ENCODE peak calls at places on chromosomes 7 and 10, in four cellular contexts. One of them, this sample, is unnamed.

GRCh38 chr10:14508725-14509124 is 178.0 kb upstream of the FRMD4A start:
- DNase-seq in hepatocyte: no peak
- DNase-seq in colonic mucosa: no peak
- DNase-seq in AG04450: no peak
- DNase-seq in this sample: no peak

GRCh38 chr7:159280008-159280407 is 135.3 kb upstream of the VIPR2 start:
- DNase-seq in colonic mucosa: no peak
- DNase-seq in hepatocyte: no peak
- DNase-seq in AG04450: no peak
- DNase-seq in this sample: no peak

GRCh38 chr10:113381906-113382562 is 170.8 kb upstream of the HABP2 start:
- DNase-seq in hepatocyte: no peak
- DNase-seq in AG04450: no peak
- DNase-seq in colonic mucosa: no peak
- DNase-seq in this sample: no peak

GRCh38 chr10:84140036-84140379 is 699 bp downstream of the GHITM start:
- DNase-seq in AG04450: no peak
- DNase-seq in colonic mucosa: no peak
- DNase-seq in hepatocyte: peak
- DNase-seq in this sample: no peak

GRCh38 chr7:159119851-159120539 is 24.7 kb downstream of the VIPR2 start:
- DNase-seq in AG04450: no peak
- DNase-seq in hepatocyte: no peak
- DNase-seq in colonic mucosa: no peak
- DNase-seq in this sample: no peak

GRCh38 chr7:106128846-106129245 is 16.7 kb upstream of the SYPL1 start:
- DNase-seq in AG04450: no peak
- DNase-seq in colonic mucosa: no peak
- DNase-seq in hepatocyte: no peak
- DNase-seq in this sample: no peak

GRCh38 chr10:58756126-58756525 is 243.5 kb downstream of the BICC1 start:
- DNase-seq in colonic mucosa: no peak
- DNase-seq in hepatocyte: no peak
- DNase-seq in AG04450: peak
- DNase-seq in this sample: no peak

GRCh38 chr7:22356010-22356854 is 722 bp downstream of the RAPGEF5 start:
- DNase-seq in hepatocyte: peak
- DNase-seq in colonic mucosa: peak
- DNase-seq in AG04450: no peak
- DNase-seq in this sample: no peak

GRCh38 chr10:5976689-5977470 is 463 bp downstream of the IL15RA start:
- DNase-seq in hepatocyte: peak
- DNase-seq in colonic mucosa: peak
- DNase-seq in AG04450: no peak
- DNase-seq in this sample: no peak

GRCh38 chr7:158531661-158532060 is 56.0 kb downstream of the PTPRN2 start:
- DNase-seq in colonic mucosa: no peak
- DNase-seq in hepatocyte: no peak
- DNase-seq in AG04450: no peak
- DNase-seq in this sample: no peak

GRCh38 chr10:82267014-82267413 is 392.0 kb downstream of the NRG3 start:
- DNase-seq in colonic mucosa: no peak
- DNase-seq in AG04450: no peak
- DNase-seq in hepatocyte: no peak
- DNase-seq in this sample: no peak

GRCh38 chr7:109246330-109247077 is 676.8 kb downstream of the DNAJB9 start:
- DNase-seq in colonic mucosa: no peak
- DNase-seq in AG04450: no peak
- DNase-seq in hepatocyte: no peak
- DNase-seq in this sample: no peak

GRCh38 chr7:113797420-113797995 is 121.3 kb downstream of the PPP1R3A start:
- DNase-seq in colonic mucosa: no peak
- DNase-seq in hepatocyte: no peak
- DNase-seq in AG04450: no peak
- DNase-seq in this sample: no peak

GRCh38 chr7:66150471-66150870 is 35.8 kb downstream of the CRCP start:
- DNase-seq in colonic mucosa: peak
- DNase-seq in hepatocyte: no peak
- DNase-seq in AG04450: no peak
- DNase-seq in this sample: no peak

GRCh38 chr10:110923856-110924493 is 4.6 kb downstream of the SHOC2 start:
- DNase-seq in colonic mucosa: no peak
- DNase-seq in AG04450: no peak
- DNase-seq in hepatocyte: peak
- DNase-seq in this sample: no peak

GRCh38 chr7:12719141-12719919 is 31.9 kb downstream of the ARL4A start:
- DNase-seq in hepatocyte: no peak
- DNase-seq in AG04450: no peak
- DNase-seq in colonic mucosa: no peak
- DNase-seq in this sample: no peak

GRCh38 chr10:63716174-63716573 is 195.0 kb downstream of the REEP3 start:
- DNase-seq in colonic mucosa: no peak
- DNase-seq in hepatocyte: no peak
- DNase-seq in AG04450: no peak
- DNase-seq in this sample: no peak

GRCh38 chr7:87948371-87948770 is 14.3 kb downstream of the ADAM22 start:
- DNase-seq in AG04450: no peak
- DNase-seq in colonic mucosa: no peak
- DNase-seq in hepatocyte: no peak
- DNase-seq in this sample: no peak

GRCh38 chr10:127563718-127564553 is 14.8 kb downstream of the NPS start:
- DNase-seq in hepatocyte: peak
- DNase-seq in colonic mucosa: peak
- DNase-seq in AG04450: no peak
- DNase-seq in this sample: no peak

GRCh38 chr7:74417419-74417971 is 36.2 kb upstream of the GTF2IRD1 start:
- DNase-seq in colonic mucosa: peak
- DNase-seq in hepatocyte: peak
- DNase-seq in AG04450: no peak
- DNase-seq in this sample: peak

GRCh38 chr7:34596887-34597286 is 61.1 kb upstream of the NPSR1 start:
- DNase-seq in hepatocyte: no peak
- DNase-seq in AG04450: no peak
- DNase-seq in colonic mucosa: no peak
- DNase-seq in this sample: no peak

GRCh38 chr10:128111686-128112085 is 14.5 kb downstream of the MKI67 start:
- DNase-seq in colonic mucosa: no peak
- DNase-seq in AG04450: no peak
- DNase-seq in hepatocyte: no peak
- DNase-seq in this sample: no peak

GRCh38 chr10:96496281-96496925 is 17.3 kb downstream of the TLL2 start:
- DNase-seq in AG04450: no peak
- DNase-seq in hepatocyte: peak
- DNase-seq in colonic mucosa: no peak
- DNase-seq in this sample: no peak

DNA sequence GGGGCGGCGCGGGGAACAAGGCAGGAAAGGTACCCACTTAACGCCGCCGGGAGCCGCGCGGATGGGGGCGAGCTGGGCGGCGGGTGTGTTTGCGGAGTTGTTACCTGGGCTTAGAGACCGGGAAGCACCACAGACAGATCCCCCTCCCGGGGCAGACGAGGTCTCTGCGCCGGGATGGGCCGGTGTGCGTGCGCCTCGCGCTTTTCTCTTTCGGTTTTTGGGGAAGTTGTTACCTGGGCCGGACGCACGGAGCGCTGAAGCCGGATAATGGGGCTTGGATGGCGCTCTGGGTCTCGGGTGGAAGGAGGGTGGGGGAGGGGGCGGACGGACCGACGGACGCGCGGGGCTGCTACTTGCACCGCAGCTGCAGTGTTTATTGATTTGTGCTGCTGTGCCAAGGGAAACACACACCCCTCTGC is 1.2 kb downstream of the ZEB1 start:
- DNase-seq in hepatocyte: peak
- DNase-seq in AG04450: no peak
- DNase-seq in colonic mucosa: no peak
- DNase-seq in this sample: no peak
- H3K27ac ChIP-seq in hepatocyte: peak
- H3K27ac ChIP-seq in AG04450: peak
- H3K27ac ChIP-seq in colonic mucosa: peak
- H3K27ac ChIP-seq in this sample: peak

GRCh38 chr7:133079296-133079695 is 2.6 kb downstream of the CHCHD3 start:
- DNase-seq in AG04450: no peak
- DNase-seq in hepatocyte: no peak
- DNase-seq in colonic mucosa: no peak
- DNase-seq in this sample: no peak
- H3K27ac ChIP-seq in AG04450: no peak
- H3K27ac ChIP-seq in hepatocyte: no peak
- H3K27ac ChIP-seq in colonic mucosa: no peak
- H3K27ac ChIP-seq in this sample: no peak

GRCh38 chr10:70480254-70480861 is 1.8 kb downstream of the PALD1 start:
- DNase-seq in hepatocyte: no peak
- DNase-seq in AG04450: no peak
- DNase-seq in colonic mucosa: no peak
- DNase-seq in this sample: peak

GRCh38 chr10:70479626-70480253 is 1.2 kb downstream of the PALD1 start:
- DNase-seq in hepatocyte: no peak
- DNase-seq in colonic mucosa: no peak
- DNase-seq in AG04450: no peak
- DNase-seq in this sample: no peak

GRCh38 chr10:70479161-70479531 is 579 bp downstream of the PALD1 start:
- DNase-seq in AG04450: no peak
- DNase-seq in hepatocyte: no peak
- DNase-seq in colonic mucosa: no peak
- DNase-seq in this sample: no peak

GRCh38 chr10:70477661-70478162 is 855 bp upstream of the PALD1 start:
- DNase-seq in AG04450: no peak
- DNase-seq in colonic mucosa: no peak
- DNase-seq in hepatocyte: peak
- DNase-seq in this sample: peak

GRCh38 chr10:70478191-70479160 is at the start of gene PALD1:
- DNase-seq in AG04450: no peak
- DNase-seq in hepatocyte: peak
- DNase-seq in colonic mucosa: peak
- DNase-seq in this sample: peak
- H3K27ac ChIP-seq in AG04450: no peak
- H3K27ac ChIP-seq in hepatocyte: no peak
- H3K27ac ChIP-seq in colonic mucosa: peak
- H3K27ac ChIP-seq in this sample: peak

DNA sequence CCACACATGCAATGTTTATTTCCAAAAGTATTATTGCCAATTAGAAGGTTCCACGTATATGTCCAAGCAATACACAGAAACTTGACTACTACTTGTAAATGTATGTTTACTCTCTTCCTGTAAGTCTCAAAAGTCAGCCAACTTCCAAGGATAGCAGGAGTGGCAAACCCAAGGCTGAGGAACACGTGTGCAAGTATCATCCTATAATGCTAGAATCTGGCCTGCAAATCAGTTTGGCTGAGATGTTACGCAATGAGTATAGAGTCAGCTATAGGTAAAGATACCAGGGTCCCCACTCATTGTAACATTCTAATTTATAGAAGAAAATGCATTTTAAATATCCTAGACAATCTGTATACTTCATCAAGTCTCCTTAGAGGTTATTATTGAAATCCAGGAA is 34.7 kb downstream of the CYTH3 start:
- DNase-seq in AG04450: no peak
- DNase-seq in hepatocyte: no peak
- DNase-seq in colonic mucosa: no peak
- DNase-seq in this sample: no peak
- H3K27ac ChIP-seq in AG04450: no peak
- H3K27ac ChIP-seq in hepatocyte: no peak
- H3K27ac ChIP-seq in colonic mucosa: no peak
- H3K27ac ChIP-seq in this sample: no peak

GRCh38 chr7:100085515-100085914 is 3.3 kb upstream of the COPS6 start:
- DNase-seq in hepatocyte: no peak
- DNase-seq in AG04450: no peak
- DNase-seq in colonic mucosa: no peak
- DNase-seq in this sample: no peak
- H3K27ac ChIP-seq in hepatocyte: no peak
- H3K27ac ChIP-seq in AG04450: peak
- H3K27ac ChIP-seq in colonic mucosa: no peak
- H3K27ac ChIP-seq in this sample: no peak

GRCh38 chr7:116443101-116443523 is 56.4 kb upstream of the CAV2 start:
- DNase-seq in colonic mucosa: no peak
- DNase-seq in AG04450: peak
- DNase-seq in hepatocyte: peak
- DNase-seq in this sample: no peak
- H3K27ac ChIP-seq in colonic mucosa: no peak
- H3K27ac ChIP-seq in AG04450: peak
- H3K27ac ChIP-seq in hepatocyte: peak
- H3K27ac ChIP-seq in this sample: no peak

DNA sequence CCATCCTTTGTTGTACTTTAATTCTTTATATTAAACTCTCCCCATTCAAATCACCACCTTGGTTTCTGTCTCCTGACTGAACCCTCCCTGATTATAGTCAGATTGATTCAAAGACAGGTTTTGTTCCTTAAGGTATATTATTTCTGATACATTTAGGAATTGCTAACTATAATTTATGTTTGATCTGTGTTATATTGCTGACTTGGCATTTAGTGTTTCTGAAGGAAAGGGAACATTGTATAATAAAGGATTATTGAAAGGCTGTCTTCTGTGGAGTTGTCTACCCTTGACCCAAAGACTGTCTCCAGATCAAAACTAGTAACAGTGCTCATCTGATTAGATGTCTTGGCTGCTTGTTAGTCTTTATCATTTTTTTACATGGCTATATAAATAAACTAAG is 10.3 kb downstream of the CDK1 start:
- DNase-seq in hepatocyte: no peak
- DNase-seq in colonic mucosa: no peak
- DNase-seq in AG04450: no peak
- DNase-seq in this sample: no peak
- H3K27ac ChIP-seq in hepatocyte: no peak
- H3K27ac ChIP-seq in colonic mucosa: no peak
- H3K27ac ChIP-seq in AG04450: no peak
- H3K27ac ChIP-seq in this sample: no peak

DNA sequence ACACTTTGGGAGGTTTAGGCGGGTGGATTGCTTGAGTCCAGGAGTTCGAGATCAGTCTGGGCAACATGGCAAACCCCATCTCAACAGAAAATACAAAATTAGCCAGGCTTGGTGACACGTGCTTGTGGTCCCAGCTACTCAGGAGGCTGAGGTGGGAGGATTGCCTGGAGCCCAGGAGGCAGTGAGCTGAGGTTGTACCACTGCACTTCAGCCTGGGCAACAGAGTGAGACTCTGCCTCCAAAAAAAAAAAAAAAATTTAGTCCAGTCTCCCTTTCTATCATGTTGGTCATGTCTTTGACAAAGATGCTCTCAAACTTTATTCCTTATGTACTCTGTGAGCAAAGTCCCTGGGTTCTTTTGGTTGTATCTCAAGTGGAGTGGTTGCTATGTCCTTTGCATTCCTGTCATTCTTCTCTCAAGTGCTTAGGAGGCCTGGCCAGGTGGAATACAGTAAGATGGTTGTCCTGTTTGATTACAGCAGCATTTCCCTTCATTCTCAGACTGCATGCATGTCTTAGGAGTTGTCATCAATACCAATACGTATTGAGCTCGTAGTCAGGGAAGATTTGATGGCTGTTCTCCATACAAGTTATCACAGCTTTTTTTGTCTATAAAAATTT is 85.7 kb downstream of the MMRN2 start:
- DNase-seq in colonic mucosa: no peak
- DNase-seq in AG04450: no peak
- DNase-seq in hepatocyte: peak
- DNase-seq in this sample: no peak
- H3K27ac ChIP-seq in colonic mucosa: no peak
- H3K27ac ChIP-seq in AG04450: no peak
- H3K27ac ChIP-seq in hepatocyte: no peak
- H3K27ac ChIP-seq in this sample: no peak

This sample was measured in caudate nucleus.